ENCODE peak calls at places on chromosomes 2 and 18, in nine cellular contexts. K is EL; H is pulmonary artery endothelial cell; F is fibroblast of pulmonary artery; J is dermis blood vessel endothelial cell; S is AG08396; P is amniotic epithelial cell; Z is spleen; G is activated CD8-positive, alpha-beta memory T cell treated with anti-CD3 and anti-CD28 coated beads, Interleukin-2, amount 50 U/mL, for 48 hours. B is an unnamed sample.

GRCh38 chr2:37670378-37671012 is 947 bp downstream of the CDC42EP3 start:
- DNase-seq in S (peak; percentile 37), F (peak; percentile 40), G (no peak), H (no peak), J (peak; percentile 42), P (no peak), Z (no peak), K (no peak), B (no peak)

GRCh38 chr2:211014376-211014775 is 458.0 kb downstream of the CPS1 start:
- DNase-seq in H (no peak), P (no peak), F (peak; percentile 1), S (no peak), K (no peak), G (no peak), Z (no peak), J (peak; percentile 6), B (no peak)

GRCh38 chr2:63544017-63544627 is 44.2 kb downstream of the WDPCP start:
- DNase-seq in F (peak; percentile 30), K (peak; percentile 5), S (peak; percentile 5), Z (no peak), H (no peak), J (peak; percentile 37), G (no peak), P (peak; percentile 20), B (peak; percentile 35)

GRCh38 chr18:4412286-4412685 is 42.8 kb downstream of the DLGAP1 start:
- DNase-seq in J (no peak), K (no peak), G (no peak), P (no peak), S (no peak), F (no peak), Z (no peak), H (no peak), B (no peak)

GRCh38 chr2:178542569-178542968 is 62.3 kb downstream of the PLEKHA3 start:
- DNase-seq in K (no peak), J (no peak), H (no peak), G (no peak), S (no peak), P (no peak), Z (no peak), F (no peak), B (no peak)

GRCh38 chr18:28204154-28204553 is 27.2 kb upstream of the CDH2 start:
- DNase-seq in G (no peak), H (peak; percentile 48), K (peak; percentile 96), F (peak; percentile 91), P (peak; percentile 92), J (peak; percentile 89), Z (no peak), S (peak; percentile 45), B (peak; percentile 45)

GRCh38 chr2:232438951-232439757 is 16.8 kb upstream of the ALPI start:
- DNase-seq in F (no peak), J (peak; percentile 56), Z (peak; percentile 72), S (no peak), K (no peak), G (peak; percentile 80), P (no peak), H (no peak), B (no peak)

GRCh38 chr18:59743561-59743960 is 46.3 kb upstream of the CCBE1 start:
- DNase-seq in K (peak; percentile 58), Z (no peak), P (peak; percentile 87), G (no peak), J (no peak), H (no peak), S (no peak), F (peak; percentile 63), B (no peak)

GRCh38 chr18:75408554-75409506 is 18.7 kb downstream of the SMIM21 start:
- DNase-seq in Z (no peak), H (no peak), K (peak; percentile 98), P (peak; percentile 99), S (peak; percentile 71), F (peak; percentile 84), G (peak; percentile 58), J (no peak), B (peak; percentile 48)

GRCh38 chr18:69874058-69874457 is 73.6 kb downstream of the CD226 start:
- DNase-seq in S (peak; percentile 8), P (peak; percentile 81), H (no peak), Z (no peak), F (peak; percentile 67), K (peak; percentile 7), G (no peak), J (no peak), B (no peak)

GRCh38 chr2:24351981-24352380 is 8.4 kb downstream of the ITSN2 start:
- DNase-seq in K (no peak), S (no peak), P (no peak), J (no peak), F (no peak), Z (no peak), H (no peak), G (no peak), B (no peak)

GRCh38 chr2:42781204-42781603 is 11.2 kb downstream of the HAAO start:
- DNase-seq in Z (no peak), G (no peak), J (no peak), K (no peak), F (no peak), P (no peak), S (no peak), H (no peak), B (no peak)

GRCh38 chr2:225494100-225494459 is 94.6 kb downstream of the NYAP2 start:
- DNase-seq in G (no peak), P (peak; percentile 44), F (no peak), H (no peak), K (peak; percentile 28), J (no peak), Z (no peak), S (no peak), B (no peak)

GRCh38 chr2:43175187-43175490 is 51.3 kb downstream of the ZFP36L2 start:
- DNase-seq in K (peak; percentile 18), S (no peak), Z (no peak), G (no peak), J (peak; percentile 61), H (no peak), F (peak; percentile 55), P (peak; percentile 51), B (no peak)